ENCODE peak calls at places on chromosomes 3 and 15, in six cellular contexts. E is stomach, K is GM23338, B is tibial nerve, W is left ventricle myocardium inferior, G is A549. C is an unnamed sample.

GRCh38 chr15:86645861-86646393 is 566.3 kb downstream of the AGBL1 start:
- DNase-seq in E (no peak), K (peak; percentile 21), B (no peak), W (no peak), G (no peak), C (no peak)

GRCh38 chr3:196378442-196378841 is 40.3 kb upstream of the TM4SF19 start:
- DNase-seq in E (no peak), K (no peak), B (no peak), W (no peak), G (no peak), C (no peak)

GRCh38 chr15:73714695-73715301 is 30.6 kb downstream of the CD276 start:
- DNase-seq in E (no peak), K (no peak), B (no peak), W (no peak), G (no peak), C (no peak)

GRCh38 chr3:25428003-25428861 is at the start of gene RARB:
- DNase-seq in E (peak; percentile 61), K (peak; percentile 86), B (peak; percentile 74), W (peak; percentile 68), G (peak; percentile 95), C (peak; percentile 79)

GRCh38 chr3:197494366-197495058 is 61.3 kb downstream of the BDH1 start:
- DNase-seq in E (peak; percentile 34), K (no peak), B (no peak), W (no peak), G (peak; percentile 38), C (no peak)

GRCh38 chr3:60475096-60475495 is 776.2 kb downstream of the FHIT start:
- DNase-seq in E (no peak), K (no peak), B (no peak), W (no peak), G (no peak), C (no peak)

GRCh38 chr3:78633626-78634025 is 1134.2 kb downstream of the ROBO1 start:
- DNase-seq in E (no peak), K (no peak), B (no peak), W (no peak), G (no peak), C (no peak)

GRCh38 chr3:168850109-168850508 is 754.4 kb upstream of the GOLIM4 start:
- DNase-seq in E (no peak), K (no peak), B (no peak), W (no peak), G (no peak), C (no peak)

GRCh38 chr3:128368626-128369025 is 98.1 kb downstream of the DNAJB8 start:
- DNase-seq in E (no peak), K (no peak), B (no peak), W (no peak), G (no peak), C (no peak)

GRCh38 chr3:45772341-45773035 is 23.8 kb downstream of the SLC6A20 start:
- DNase-seq in E (peak; percentile 19), K (no peak), B (no peak), W (no peak), G (no peak), C (peak; percentile 24)

GRCh38 chr15:89932880-89933279 is 20.1 kb upstream of the ARPIN start:
- DNase-seq in E (no peak), K (no peak), B (no peak), W (no peak), G (no peak), C (no peak)

GRCh38 chr15:77496710-77497107 is 76.0 kb downstream of the HMG20A start:
- DNase-seq in E (peak; percentile 80), K (peak; percentile 92), B (peak; percentile 94), W (peak; percentile 91), G (peak; percentile 75), C (peak; percentile 85)

GRCh38 chr15:85168642-85169173 is 187.1 kb downstream of the PDE8A start:
- DNase-seq in E (peak; percentile 82), K (peak; percentile 95), B (no peak), W (no peak), G (peak; percentile 75), C (no peak)

GRCh38 chr3:12984023-12984823 is 89.0 kb downstream of the IQSEC1 start:
- DNase-seq in E (peak; percentile 83), K (peak; percentile 86), B (peak; percentile 72), W (peak; percentile 64), G (peak; percentile 70), C (no peak)
- TF ChIP-seq CTCF in E (peak; percentile 83), K (peak; percentile 82), B (peak; percentile 81), W (peak; percentile 90), G (peak; percentile 68), C (peak; percentile 31)

GRCh38 chr15:32936283-32936918 is 218.6 kb downstream of the GREM1 start:
- DNase-seq in E (no peak), K (peak; percentile 65), B (peak; percentile 18), W (no peak), G (peak; percentile 52), C (no peak)
- TF ChIP-seq CTCF in E (peak; percentile 10), K (peak; percentile 60), B (peak; percentile 46), W (peak; percentile 51), G (peak; percentile 34), C (peak; percentile 45)

GRCh38 chr3:112739252-112739945 is 98.5 kb upstream of the CCDC80 start:
- DNase-seq in E (no peak), K (no peak), B (no peak), W (no peak), G (peak; percentile 27), C (no peak)
- TF ChIP-seq CTCF in E (no peak), K (no peak), B (no peak), W (no peak), G (no peak), C (no peak)

DNA sequence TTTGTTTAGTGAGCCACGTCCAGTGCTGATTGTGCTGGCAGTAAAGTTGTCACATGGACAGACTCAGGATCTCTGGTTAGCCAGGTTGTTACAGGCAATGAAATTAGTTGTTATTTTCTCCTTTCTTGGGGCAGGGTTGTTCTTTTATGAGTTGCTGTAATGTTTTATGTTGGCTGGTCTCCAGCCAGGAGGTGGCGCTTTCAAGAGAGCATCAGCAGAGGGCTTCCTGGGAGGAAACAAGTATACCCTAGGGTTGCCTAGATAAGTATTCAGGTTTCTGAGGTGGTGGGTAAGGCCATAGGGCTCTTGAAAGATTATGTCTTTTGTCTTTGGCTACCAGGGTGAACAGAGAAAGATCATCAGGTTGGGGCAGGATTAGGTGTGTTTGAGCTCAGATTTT is 14.5 kb upstream of the CFAP20DC start:
- DNase-seq in E (no peak), K (peak; percentile 54), B (no peak), W (no peak), G (no peak), C (no peak)
- TF ChIP-seq CTCF in E (no peak), K (peak; percentile 66), B (no peak), W (no peak), G (no peak), C (no peak)

GRCh38 chr3:38479431-38480092 is 16.6 kb upstream of the EXOG start:
- DNase-seq in E (peak; percentile 73), K (peak; percentile 72), B (peak; percentile 58), W (peak; percentile 48), G (peak; percentile 66), C (no peak)
- TF ChIP-seq CTCF in E (peak; percentile 82), K (peak; percentile 84), B (peak; percentile 83), W (peak; percentile 92), G (peak; percentile 87), C (peak; percentile 45)

GRCh38 chr3:141366285-141367037 is 1.8 kb upstream of the ZBTB38 start:
- DNase-seq in E (peak; percentile 75), K (no peak), B (peak; percentile 32), W (peak; percentile 34), G (peak; percentile 89), C (no peak)
- TF ChIP-seq CTCF in E (no peak), K (no peak), B (peak; percentile 17), W (no peak), G (no peak), C (no peak)

GRCh38 chr3:43073116-43073835 is 32.6 kb downstream of the POMGNT2 start:
- DNase-seq in E (no peak), K (no peak), B (no peak), W (no peak), G (no peak), C (no peak)

GRCh38 chr3:43074482-43074881 is 31.4 kb downstream of the POMGNT2 start:
- DNase-seq in E (no peak), K (no peak), B (no peak), W (no peak), G (no peak), C (no peak)

GRCh38 chr3:43073836-43074220 is 32.1 kb downstream of the POMGNT2 start:
- DNase-seq in E (no peak), K (no peak), B (no peak), W (no peak), G (no peak), C (no peak)

GRCh38 chr3:43072361-43072760 is 33.5 kb downstream of the POMGNT2 start:
- DNase-seq in E (no peak), K (no peak), B (no peak), W (no peak), G (no peak), C (no peak)

GRCh38 chr3:43071313-43071893 is 34.5 kb downstream of the POMGNT2 start:
- DNase-seq in E (no peak), K (peak; percentile 74), B (no peak), W (no peak), G (no peak), C (no peak)
- TF ChIP-seq CTCF in E (no peak), K (peak; percentile 85), B (no peak), W (peak; percentile 46), G (peak; percentile 21), C (peak; percentile 60)

DNA sequence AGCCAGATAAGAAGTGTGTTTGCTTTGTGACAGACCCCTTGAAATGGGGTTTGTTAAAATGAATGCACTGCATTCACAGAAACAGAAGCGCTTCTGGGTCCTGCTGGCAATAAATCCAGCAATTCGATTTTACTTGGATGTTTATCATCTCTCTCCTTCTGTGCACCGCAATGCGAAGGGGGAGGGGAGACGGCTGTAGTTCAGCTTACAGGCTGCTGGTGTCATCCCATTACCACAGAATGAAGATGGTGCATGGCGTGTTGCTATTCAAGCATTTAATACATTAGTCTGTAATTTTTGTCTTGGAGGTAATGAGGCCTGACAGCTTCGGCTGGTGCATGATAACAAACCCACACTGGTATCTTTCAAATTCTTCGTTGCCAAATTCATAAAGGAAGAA is 418.1 kb downstream of the OTOL1 start:
- DNase-seq in E (no peak), K (peak; percentile 71), B (peak; percentile 14), W (peak; percentile 22), G (peak; percentile 42), C (no peak)
- TF ChIP-seq CTCF in E (no peak), K (peak; percentile 77), B (peak; percentile 56), W (peak; percentile 74), G (peak; percentile 13), C (no peak)

C was measured in mesothelial cell of epicardium.